ENCODE peak calls at places on chromosomes 6 and 20, in six cellular contexts. K, X, Y, Z, G and J are unnamed samples.

GRCh38 chr6:166579234-166579575 is 7.3 kb downstream of the RAMACL start:
- DNase-seq in K (no peak), X (no peak), Y (no peak), Z (no peak), G (no peak), J (no peak)

GRCh38 chr6:26126394-26127221 is 39.4 kb downstream of the HFE start:
- DNase-seq in K (peak; percentile 42), X (no peak), Y (no peak), Z (no peak), G (no peak), J (no peak)

GRCh38 chr20:58598271-58599015 is 52.6 kb upstream of the STX16 start:
- DNase-seq in K (peak; percentile 44), X (peak; percentile 89), Y (no peak), Z (no peak), G (peak; percentile 57), J (no peak)

GRCh38 chr20:10731190-10731955 is 57.6 kb upstream of the JAG1 start:
- DNase-seq in K (peak; percentile 86), X (no peak), Y (no peak), Z (peak; percentile 85), G (no peak), J (peak; percentile 88)

GRCh38 chr20:21174425-21175239 is 48.8 kb downstream of the KIZ start:
- DNase-seq in K (no peak), X (no peak), Y (no peak), Z (no peak), G (no peak), J (no peak)

GRCh38 chr20:48718914-48719578 is 108.8 kb downstream of the PREX1 start:
- DNase-seq in K (no peak), X (no peak), Y (no peak), Z (no peak), G (no peak), J (no peak)

GRCh38 chr6:155200012-155200411 is 63.8 kb upstream of the CLDN20 start:
- DNase-seq in K (peak; percentile 53), X (no peak), Y (no peak), Z (no peak), G (no peak), J (no peak)

GRCh38 chr20:4998160-4998651 is 3.1 kb downstream of the SLC23A2 start:
- DNase-seq in K (no peak), X (no peak), Y (peak; percentile 28), Z (no peak), G (no peak), J (no peak)

GRCh38 chr6:132060591-132060990 is 109.4 kb upstream of the CCN2 start:
- DNase-seq in K (peak; percentile 91), X (no peak), Y (no peak), Z (peak; percentile 55), G (no peak), J (peak; percentile 24)

GRCh38 chr6:16316741-16317251 is 78.4 kb downstream of the GMPR start:
- DNase-seq in K (peak; percentile 88), X (no peak), Y (no peak), Z (no peak), G (peak; percentile 72), J (peak; percentile 44)

GRCh38 chr6:168196385-168196860 is 117.4 kb upstream of the FRMD1 start:
- DNase-seq in K (no peak), X (no peak), Y (no peak), Z (no peak), G (no peak), J (no peak)

GRCh38 chr6:41222045-41222444 is 6.1 kb upstream of the TREML4 start:
- DNase-seq in K (no peak), X (no peak), Y (no peak), Z (no peak), G (no peak), J (no peak)

GRCh38 chr20:9287062-9287461 is 218.2 kb downstream of the PLCB4 start:
- DNase-seq in K (no peak), X (no peak), Y (no peak), Z (no peak), G (no peak), J (no peak)

GRCh38 chr20:3749689-3750639 is 17.5 kb downstream of the HSPA12B start:
- DNase-seq in K (peak; percentile 13), X (peak; percentile 66), Y (no peak), Z (no peak), G (peak; percentile 98), J (peak; percentile 61)

GRCh38 chr20:8313073-8313472 is 181.0 kb downstream of the PLCB1 start:
- DNase-seq in K (no peak), X (no peak), Y (no peak), Z (no peak), G (no peak), J (no peak)

GRCh38 chr6:3162565-3163247 is 5.4 kb upstream of the TUBB2A start:
- DNase-seq in K (peak; percentile 83), X (peak; percentile 90), Y (peak; percentile 43), Z (no peak), G (peak; percentile 98), J (peak; percentile 48)

GRCh38 chr6:117264487-117265424 is 602 bp upstream of the VGLL2 start:
- DNase-seq in K (peak; percentile 12), X (no peak), Y (no peak), Z (no peak), G (peak; percentile 26), J (no peak)

GRCh38 chr6:134176283-134176975 is 124.0 kb upstream of the SLC2A12 start:
- DNase-seq in K (peak; percentile 71), X (peak; percentile 73), Y (no peak), Z (no peak), G (peak; percentile 56), J (no peak)

GRCh38 chr6:157995458-157995857 is 13.8 kb downstream of the SYNJ2 start:
- DNase-seq in K (no peak), X (no peak), Y (no peak), Z (no peak), G (no peak), J (no peak)

GRCh38 chr20:48799315-48800105 is 28.3 kb downstream of the PREX1 start:
- DNase-seq in K (no peak), X (peak; percentile 42), Y (no peak), Z (no peak), G (peak; percentile 48), J (no peak)

GRCh38 chr6:28506807-28507475 is 8.7 kb downstream of the GPX6 start:
- DNase-seq in K (no peak), X (no peak), Y (no peak), Z (no peak), G (no peak), J (no peak)

GRCh38 chr6:127907960-127908640 is 7.2 kb upstream of the THEMIS start:
- DNase-seq in K (no peak), X (no peak), Y (no peak), Z (no peak), G (no peak), J (no peak)

GRCh38 chr6:144898052-144898689 is 613.0 kb downstream of the UTRN start:
- DNase-seq in K (peak; percentile 82), X (no peak), Y (no peak), Z (peak; percentile 55), G (no peak), J (peak; percentile 54)

GRCh38 chr20:4795394-4795793 is 73.7 kb downstream of the PRND start:
- DNase-seq in K (peak; percentile 61), X (no peak), Y (peak; percentile 77), Z (peak; percentile 37), G (no peak), J (peak; percentile 51)

GRCh38 chr20:37898301-37899104 is 4.4 kb upstream of the VSTM2L start:
- DNase-seq in K (peak; percentile 74), X (no peak), Y (no peak), Z (peak; percentile 69), G (no peak), J (no peak)

DNA sequence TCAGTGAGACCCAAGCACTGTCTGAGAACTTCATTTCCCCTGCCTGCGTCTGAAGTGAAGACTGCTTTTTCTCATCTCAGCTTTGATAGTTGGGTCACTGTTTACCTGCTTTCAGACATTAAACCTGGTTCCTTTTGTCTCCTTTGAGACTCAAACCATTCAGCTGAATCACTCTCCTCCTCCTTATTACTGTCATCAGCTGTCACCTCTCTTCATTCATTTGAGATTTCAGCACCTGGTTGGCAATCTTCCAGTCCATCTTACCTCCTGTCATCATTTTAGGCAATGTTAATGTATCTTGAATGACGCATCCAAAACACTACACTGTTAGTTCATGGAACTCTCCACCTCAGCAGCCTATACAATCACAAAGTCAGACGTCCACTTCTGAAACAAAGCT is 34.3 kb upstream of the SOX4 start:
- DNase-seq in K (no peak), X (no peak), Y (no peak), Z (no peak), G (no peak), J (no peak)
- H3K27ac ChIP-seq in K (no peak overlapping the region), X (no peak overlapping the region), Y (no peak overlapping the region), Z (no peak overlapping the region), G (no peak overlapping the region), J (no peak overlapping the region)

GRCh38 chr6:156783958-156784357 is 6.8 kb downstream of the ARID1B start:
- DNase-seq in K (no peak), X (no peak), Y (no peak), Z (no peak), G (no peak), J (no peak)
- H3K27ac ChIP-seq in K (no peak overlapping the region), X (peak overlapping the region; percentile 99), Y (no peak overlapping the region), Z (no peak overlapping the region), G (no peak overlapping the region), J (no peak overlapping the region)

DNA sequence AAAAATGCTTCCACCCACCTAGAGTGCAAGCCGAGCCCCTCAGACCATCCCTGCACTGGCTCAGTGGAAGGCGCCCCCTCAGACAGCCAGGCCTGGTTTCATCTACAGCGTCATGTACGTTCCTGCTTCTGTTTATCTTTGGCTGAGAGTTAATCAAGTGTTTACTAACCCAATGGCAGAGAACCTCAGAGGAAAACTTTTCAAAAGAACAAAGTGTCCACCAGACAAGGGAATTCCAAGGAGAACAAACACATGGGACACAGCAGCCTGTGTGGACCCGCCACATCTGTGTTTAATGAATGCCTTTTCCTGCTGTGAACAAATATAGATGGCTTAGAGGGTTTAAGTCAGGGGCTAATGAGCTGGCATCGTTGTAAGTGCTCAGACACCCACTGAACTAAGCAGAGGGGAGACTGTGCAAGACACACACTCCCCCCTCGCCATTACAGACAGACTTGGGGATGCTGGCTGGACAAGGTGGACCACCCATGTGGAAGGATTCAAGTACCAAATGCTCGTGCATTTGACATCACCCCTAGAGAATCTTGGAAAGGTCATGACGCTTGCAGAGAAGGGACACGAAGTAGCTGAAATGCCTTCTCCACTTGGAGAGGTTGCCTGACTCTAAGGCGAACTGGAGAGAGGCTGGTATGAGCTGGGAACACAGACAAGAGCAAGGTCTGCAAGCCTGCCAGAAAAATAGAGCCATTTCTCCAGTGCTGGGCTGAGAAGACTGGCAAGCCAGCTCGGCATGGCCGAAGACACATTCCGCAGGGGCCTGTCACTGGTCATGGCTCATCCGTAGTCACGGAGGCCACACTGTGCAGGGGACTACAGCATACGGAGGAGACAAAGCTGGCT is 53.5 kb upstream of the NXT1 start:
- DNase-seq in K (no peak), X (peak; percentile 60), Y (no peak), Z (no peak), G (no peak), J (no peak)
- H3K27ac ChIP-seq in K (no peak overlapping the region), X (no peak overlapping the region), Y (no peak overlapping the region), Z (no peak overlapping the region), G (no peak overlapping the region), J (no peak overlapping the region)

DNA sequence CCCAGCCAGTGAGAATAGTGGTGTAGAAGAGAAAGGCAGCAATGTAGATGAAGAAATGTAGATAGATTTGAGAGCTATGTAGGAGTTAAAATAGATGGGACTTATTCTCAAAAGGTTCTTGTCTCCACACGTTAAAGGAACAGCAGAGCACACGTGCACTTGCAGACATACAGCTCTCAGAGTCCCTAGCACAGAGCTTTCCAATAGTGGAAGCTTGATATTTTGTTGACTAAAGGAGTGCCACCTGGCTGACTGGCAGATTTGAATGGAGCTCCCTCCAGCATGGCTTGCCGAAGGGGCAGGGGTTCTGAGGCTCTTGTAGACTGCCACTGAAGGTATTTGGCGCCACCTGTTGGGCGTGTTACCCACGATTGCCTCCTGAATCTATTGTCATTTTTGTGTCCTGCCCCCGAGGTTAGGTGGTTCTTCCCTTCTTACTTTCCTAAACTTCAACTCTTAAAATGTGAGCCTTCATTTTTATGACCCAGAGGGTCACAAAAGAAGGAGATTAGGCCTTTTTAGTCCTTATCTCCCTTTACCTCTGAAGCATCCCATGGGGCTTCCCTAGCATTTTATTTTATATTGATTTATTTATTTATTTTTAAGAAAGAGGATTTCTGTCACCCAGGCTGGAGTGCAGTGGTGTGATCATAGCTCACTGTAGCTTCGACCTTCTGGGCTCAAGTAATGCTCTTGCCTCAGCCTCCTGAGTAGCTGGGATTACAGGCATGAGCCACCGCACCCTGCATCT is 16.4 kb downstream of the BRD2 start:
- DNase-seq in K (peak; percentile 77), X (peak; percentile 93), Y (peak; percentile 52), Z (peak; percentile 42), G (peak; percentile 79), J (peak; percentile 71)
- H3K27ac ChIP-seq in K (no peak overlapping the region), X (peak overlapping the region; percentile 30), Y (no peak overlapping the region), Z (no peak overlapping the region), G (no peak overlapping the region), J (no peak overlapping the region)